ENCODE peak calls at places on chromosomes 2 and 18, in six cellular contexts. B is astrocyte; H is cardiac muscle cell; U is CD8-positive, alpha-beta memory T cell; Z is right atrium auricular region; F is A549. X is an unnamed sample. For H3K4me1, the result is how much of the 10 kb centered on the place peaks cover.

GRCh38 chr2:7013761-7014160 is 96.5 kb downstream of the RNF144A start:
- DNase-seq in B (no peak), H (no peak), U (no peak), Z (no peak), F (no peak), X (no peak)

GRCh38 chr18:47953471-47953931 is 23.0 kb upstream of the SMAD2 start:
- DNase-seq in B (peak), H (peak), U (peak), Z (peak), F (no peak), X (no peak)

GRCh38 chr2:15975261-15975600 is 34.9 kb downstream of the MYCN start:
- DNase-seq in B (no peak), H (no peak), U (no peak), Z (no peak), F (no peak), X (no peak)

GRCh38 chr2:20225294-20226151 is 593 bp upstream of the SDC1 start:
- DNase-seq in B (no peak), H (peak), U (no peak), Z (no peak), F (peak), X (no peak)

GRCh38 chr2:115057473-115057872 is 615.0 kb downstream of the DPP10 start:
- DNase-seq in B (no peak), H (no peak), U (no peak), Z (no peak), F (no peak), X (no peak)

GRCh38 chr2:206202446-206202845 is 42.8 kb downstream of the EEF1B2 start:
- DNase-seq in B (no peak), H (no peak), U (no peak), Z (no peak), F (no peak), X (no peak)

GRCh38 chr2:224645722-224646121 is 60.6 kb upstream of the CUL3 start:
- DNase-seq in B (no peak), H (no peak), U (no peak), Z (no peak), F (no peak), X (no peak)

GRCh38 chr2:142722569-142722968 is 154.9 kb upstream of the KYNU start:
- DNase-seq in B (peak), H (peak), U (no peak), Z (no peak), F (no peak), X (no peak)

GRCh38 chr18:47248610-47249343 is 2.7 kb downstream of the SKOR2 start:
- DNase-seq in B (no peak), H (no peak), U (no peak), Z (no peak), F (no peak), X (no peak)

GRCh38 chr2:180015951-180016709 is 9.0 kb upstream of the CWC22 start:
- DNase-seq in B (peak), H (peak), U (no peak), Z (no peak), F (no peak), X (no peak)

GRCh38 chr18:6054443-6054842 is 159.1 kb upstream of the TMEM200C start:
- DNase-seq in B (no peak), H (no peak), U (no peak), Z (no peak), F (no peak), X (no peak)

GRCh38 chr2:62489162-62489561 is 16.8 kb downstream of the TMEM17 start:
- DNase-seq in B (peak), H (peak), U (no peak), Z (no peak), F (no peak), X (no peak)

GRCh38 chr2:69554568-69554967 is 89.0 kb downstream of the AAK1 start:
- DNase-seq in B (no peak), H (no peak), U (no peak), Z (no peak), F (no peak), X (no peak)

GRCh38 chr18:43314931-43315330 is 37.6 kb upstream of the SYT4 start:
- DNase-seq in B (peak), H (peak), U (no peak), Z (no peak), F (no peak), X (no peak)

GRCh38 chr2:120986898-120987650 is 251.4 kb downstream of the GLI2 start:
- DNase-seq in B (no peak), H (no peak), U (no peak), Z (no peak), F (no peak), X (no peak)

GRCh38 chr2:108589372-108589771 is 55.1 kb downstream of the LIMS1 start:
- DNase-seq in B (no peak), H (no peak), U (no peak), Z (no peak), F (no peak), X (no peak)

GRCh38 chr18:9712606-9713005 is 4.5 kb downstream of the RAB31 start:
- DNase-seq in B (no peak), H (peak), U (no peak), Z (peak), F (no peak), X (no peak)

GRCh38 chr18:46319793-46320192 is 215.6 kb downstream of the HAUS1 start:
- DNase-seq in B (peak), H (peak), U (no peak), Z (no peak), F (no peak), X (no peak)

GRCh38 chr2:886072-887022 is 64.3 kb upstream of the SNTG2 start:
- DNase-seq in B (no peak), H (no peak), U (no peak), Z (no peak), F (no peak), X (no peak)

GRCh38 chr2:120305296-120305695 is 40.6 kb upstream of the INHBB start:
- DNase-seq in B (no peak), H (peak), U (no peak), Z (no peak), F (peak), X (no peak)

GRCh38 chr2:74278176-74278575 is 65.0 kb downstream of the SLC4A5 start:
- DNase-seq in B (no peak), H (no peak), U (no peak), Z (no peak), F (no peak), X (no peak)

GRCh38 chr2:168517801-168518200 is 61.7 kb downstream of the CERS6 start:
- DNase-seq in B (no peak), H (no peak), U (no peak), Z (no peak), F (no peak), X (no peak)

GRCh38 chr2:231200805-231201474 is 2.5 kb downstream of the ARMC9 start:
- DNase-seq in B (peak), H (peak), U (no peak), Z (no peak), F (no peak), X (no peak)

GRCh38 chr2:239942871-239943311 is 82.3 kb downstream of the NDUFA10 start:
- DNase-seq in B (no peak), H (no peak), U (peak), Z (no peak), F (no peak), X (no peak)

GRCh38 chr2:133570547-133570946 is 2.3 kb upstream of the NCKAP5 start:
- DNase-seq in B (no peak), H (no peak), U (no peak), Z (no peak), F (no peak), X (no peak)

GRCh38 chr2:57880967-57881366 is 165.6 kb upstream of the VRK2 start:
- DNase-seq in B (no peak), H (no peak), U (no peak), Z (no peak), F (no peak), X (no peak)

GRCh38 chr2:201574754-201575153 is 68.5 kb downstream of the TMEM237 start:
- DNase-seq in B (no peak), H (no peak), U (no peak), Z (no peak), F (no peak), X (no peak)

DNA sequence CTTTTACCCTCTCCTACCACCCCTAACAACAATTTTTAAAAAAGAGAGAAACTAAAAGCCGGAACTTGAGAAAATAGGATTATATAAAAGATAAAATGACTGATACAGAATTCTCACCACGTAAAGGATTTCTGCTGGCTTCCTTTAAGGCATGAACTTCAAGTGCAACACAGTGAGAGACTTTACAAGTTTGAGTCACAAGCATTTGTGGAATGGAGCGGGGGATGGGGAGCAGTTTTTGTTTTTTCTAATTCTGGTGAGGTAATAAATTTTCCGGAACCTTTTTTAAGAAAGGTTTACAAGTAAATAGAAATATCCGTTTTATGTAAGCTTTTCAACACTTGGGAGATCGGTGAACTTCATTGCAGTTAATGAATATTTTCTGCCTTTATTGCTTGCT is 1.8 kb upstream of the CDH2 start:
- DNase-seq in B (peak), H (no peak), U (no peak), Z (no peak), F (no peak), X (no peak)
- H3K4me1 ChIP-seq in B (under half), H (under half), U (under half), Z (under half), F (under half), X (under half)

GRCh38 chr2:64481665-64482064 is 27.7 kb downstream of the LGALSL start:
- DNase-seq in B (no peak), H (no peak), U (no peak), Z (no peak), F (no peak), X (no peak)

GRCh38 chr2:64482765-64483504 is 29.0 kb downstream of the LGALSL start:
- DNase-seq in B (peak), H (peak), U (no peak), Z (no peak), F (no peak), X (no peak)

GRCh38 chr2:64479259-64480198 is 25.6 kb downstream of the LGALSL start:
- DNase-seq in B (no peak), H (no peak), U (no peak), Z (no peak), F (no peak), X (no peak)

GRCh38 chr2:64485302-64485701 is 31.3 kb downstream of the LGALSL start:
- DNase-seq in B (no peak), H (no peak), U (no peak), Z (no peak), F (no peak), X (no peak)

GRCh38 chr2:64482243-64482642 is 28.3 kb downstream of the LGALSL start:
- DNase-seq in B (no peak), H (no peak), U (no peak), Z (no peak), F (no peak), X (no peak)
- H3K4me1 ChIP-seq in B (under half), H (under half), U (under half), Z (under half), F (under half), X (under half)

GRCh38 chr18:79577451-79578395 is 101.9 kb upstream of the CTDP1 start:
- DNase-seq in B (peak), H (peak), U (peak), Z (no peak), F (no peak), X (no peak)

GRCh38 chr18:79574938-79575525 is 104.6 kb upstream of the CTDP1 start:
- DNase-seq in B (no peak), H (no peak), U (peak), Z (no peak), F (no peak), X (no peak)

GRCh38 chr18:79578396-79579260 is 101.0 kb upstream of the CTDP1 start:
- DNase-seq in B (no peak), H (no peak), U (peak), Z (no peak), F (no peak), X (no peak)

GRCh38 chr18:79575891-79576685 is 103.5 kb upstream of the CTDP1 start:
- DNase-seq in B (peak), H (peak), U (peak), Z (no peak), F (no peak), X (no peak)

GRCh38 chr18:79576686-79577351 is 102.8 kb upstream of the CTDP1 start:
- DNase-seq in B (peak), H (peak), U (peak), Z (no peak), F (no peak), X (no peak)
- H3K4me1 ChIP-seq in B (under half), H (under half), U (under half), Z (under half), F (under half), X (under half)

GRCh38 chr2:11387831-11388230 is 43.4 kb upstream of the ROCK2 start:
- DNase-seq in B (no peak), H (no peak), U (no peak), Z (no peak), F (no peak), X (no peak)

GRCh38 chr2:11389551-11390528 is 45.4 kb upstream of the ROCK2 start:
- DNase-seq in B (peak), H (peak), U (no peak), Z (no peak), F (peak), X (no peak)

GRCh38 chr2:11387100-11387390 is 42.6 kb upstream of the ROCK2 start:
- DNase-seq in B (no peak), H (peak), U (no peak), Z (no peak), F (no peak), X (no peak)

GRCh38 chr2:11388262-11389047 is 44.0 kb upstream of the ROCK2 start:
- DNase-seq in B (no peak), H (no peak), U (no peak), Z (no peak), F (no peak), X (no peak)

GRCh38 chr2:11389048-11389413 is 44.6 kb upstream of the ROCK2 start:
- DNase-seq in B (no peak), H (no peak), U (no peak), Z (no peak), F (no peak), X (no peak)
- H3K4me1 ChIP-seq in B (under half), H (under half), U (under half), Z (under half), F (half or more), X (under half)

GRCh38 chr2:9423100-9423921 is at the start of the genes CPSF3 and ITGB1BP1:
- DNase-seq in B (peak), H (peak), U (peak), Z (peak), F (peak), X (peak)

GRCh38 chr2:9422321-9423099 is 818 bp downstream of the ITGB1BP1 start:
- DNase-seq in B (no peak), H (no peak), U (peak), Z (peak), F (peak), X (no peak)

GRCh38 chr2:9420495-9420894 is 2.8 kb downstream of the ITGB1BP1 start:
- DNase-seq in B (no peak), H (no peak), U (no peak), Z (no peak), F (no peak), X (no peak)

GRCh38 chr2:9424447-9425164 is 1.2 kb downstream of the CPSF3 start:
- DNase-seq in B (no peak), H (no peak), U (no peak), Z (no peak), F (no peak), X (no peak)

GRCh38 chr2:9423922-9424272 is 443 bp downstream of the CPSF3 start:
- DNase-seq in B (no peak), H (peak), U (no peak), Z (no peak), F (no peak), X (peak)
- H3K4me1 ChIP-seq in B (under half), H (under half), U (under half), Z (under half), F (under half), X (under half)

DNA sequence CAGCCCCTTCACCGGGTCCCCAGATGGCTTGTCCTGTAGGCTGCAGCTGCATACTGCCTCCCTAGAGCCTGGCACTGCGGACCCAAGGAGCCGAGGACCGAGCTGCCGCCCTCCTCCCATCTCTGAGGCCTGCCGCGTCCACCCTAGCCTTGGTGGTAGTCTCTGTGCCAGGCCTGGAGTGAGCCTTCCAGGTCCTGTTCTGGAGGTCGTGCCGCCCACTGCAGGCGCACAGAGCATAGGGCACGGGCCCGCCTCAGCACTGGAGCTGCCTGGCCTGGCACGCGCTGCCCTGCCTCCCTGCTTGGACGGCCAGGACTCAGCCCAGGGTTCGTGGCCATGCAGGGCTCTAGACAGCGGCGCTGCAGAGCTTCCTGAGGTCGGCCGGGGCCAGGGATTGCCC is 239.5 kb downstream of the DCDC2C start:
- DNase-seq in B (no peak), H (no peak), U (no peak), Z (no peak), F (no peak), X (no peak)
- H3K4me1 ChIP-seq in B (under half), H (under half), U (under half), Z (under half), F (under half), X (under half)

GRCh38 chr2:173957517-173957916 is 7.7 kb downstream of the SP3 start:
- DNase-seq in B (no peak), H (peak), U (no peak), Z (no peak), F (no peak), X (no peak)
- H3K4me1 ChIP-seq in B (under half), H (under half), U (half or more), Z (under half), F (under half), X (under half)

GRCh38 chr2:64114063-64114911 is 29.9 kb downstream of the PELI1 start:
- DNase-seq in B (peak), H (peak), U (no peak), Z (no peak), F (no peak), X (no peak)

GRCh38 chr2:64114912-64115277 is 29.3 kb downstream of the PELI1 start:
- DNase-seq in B (no peak), H (no peak), U (no peak), Z (no peak), F (no peak), X (no peak)

GRCh38 chr2:64112016-64112415 is 32.2 kb downstream of the PELI1 start:
- DNase-seq in B (no peak), H (no peak), U (no peak), Z (no peak), F (no peak), X (no peak)

GRCh38 chr2:64119369-64119768 is 24.9 kb downstream of the PELI1 start:
- DNase-seq in B (no peak), H (no peak), U (no peak), Z (no peak), F (no peak), X (no peak)

GRCh38 chr2:64115808-64116598 is 28.2 kb downstream of the PELI1 start:
- DNase-seq in B (no peak), H (no peak), U (no peak), Z (no peak), F (no peak), X (no peak)
- H3K4me1 ChIP-seq in B (under half), H (under half), U (under half), Z (under half), F (under half), X (under half)